ENCODE peak calls at places on chromosomes 5 and 9, in four cellular contexts. E, B, G and L are unnamed samples.
A peak's percentile ranks its signal among the peaks of the same experiment; 100 is the strongest.

GRCh38 chr5:59062986-59063683 is 480.3 kb downstream of the RAB3C start:
- DNase-seq in B (peak; percentile 34), E (no peak), G (peak; percentile 96), L (no peak)

GRCh38 chr9:127323393-127323792 is 58.8 kb downstream of the GARNL3 start:
- DNase-seq in B (no peak), E (no peak), G (no peak), L (no peak)

GRCh38 chr5:1723957-1724821 is 75.4 kb downstream of the MRPL36 start:
- DNase-seq in G (no peak), B (no peak), E (peak; percentile 34), L (no peak)

GRCh38 chr5:179134511-179134910 is 74.3 kb downstream of the ZNF354C start:
- DNase-seq in G (no peak), E (no peak), B (no peak), L (no peak)

GRCh38 chr9:127762111-127762676 is 16.3 kb downstream of the SH2D3C start:
- DNase-seq in B (peak; percentile 46), E (no peak), G (no peak), L (no peak)

GRCh38 chr5:145632701-145633100 is 202.4 kb downstream of the PRELID2 start:
- DNase-seq in B (no peak), E (no peak), G (no peak), L (no peak)

GRCh38 chr5:53095931-53096525 is 13.5 kb downstream of the MOCS2 start:
- DNase-seq in B (peak; percentile 86), G (peak; percentile 77), E (peak; percentile 50), L (peak; percentile 31)

GRCh38 chr5:43773032-43773830 is 170.3 kb downstream of the NNT start:
- DNase-seq in E (no peak), B (no peak), G (peak; percentile 64), L (no peak)

GRCh38 chr9:125472926-125473701 is 211.5 kb downstream of the GAPVD1 start:
- DNase-seq in E (peak; percentile 43), B (no peak), G (peak; percentile 97), L (no peak)

GRCh38 chr5:155616779-155617392 is 603.3 kb downstream of the KIF4B start:
- DNase-seq in E (no peak), B (peak; percentile 5), G (no peak), L (peak; percentile 4)

GRCh38 chr9:109239240-109239639 is 72.2 kb upstream of the FRRS1L start:
- DNase-seq in E (no peak), G (no peak), B (no peak), L (no peak)

GRCh38 chr5:106451998-106452397 is 1218.7 kb downstream of the EFNA5 start:
- DNase-seq in G (no peak), E (no peak), B (no peak), L (no peak)

GRCh38 chr9:5767968-5768932 is 64.7 kb downstream of the ERMP1 start:
- DNase-seq in B (no peak), E (no peak), G (no peak), L (no peak)

GRCh38 chr9:4423207-4423610 is 67.1 kb upstream of the SLC1A1 start:
- DNase-seq in G (no peak), B (no peak), E (no peak), L (no peak)

GRCh38 chr5:166596043-166596442 is 1695.4 kb upstream of the WWC1 start:
- DNase-seq in E (no peak), G (no peak), B (no peak), L (no peak)

GRCh38 chr9:137286980-137287383 is 9.5 kb downstream of the TOR4A start:
- DNase-seq in G (peak; percentile 58), B (no peak), E (no peak), L (no peak)

GRCh38 chr5:177334155-177334551 is 17.3 kb downstream of the LMAN2 start:
- DNase-seq in B (no peak), G (no peak), E (no peak), L (no peak)

GRCh38 chr5:164206196-164206595 is 700.8 kb downstream of the MAT2B start:
- DNase-seq in E (no peak), B (no peak), G (no peak), L (no peak)

GRCh38 chr9:86562691-86563090 is 208.5 kb upstream of the TUT7 start:
- DNase-seq in G (no peak), E (no peak), B (no peak), L (no peak)

GRCh38 chr9:31388660-31389059 is 995.8 kb upstream of the ACO1 start:
- DNase-seq in B (no peak), E (no peak), G (no peak), L (no peak)

GRCh38 chr5:177445052-177446016 is 1.3 kb upstream of the PRR7 start:
- DNase-seq in E (no peak), B (no peak), G (no peak), L (no peak)

GRCh38 chr5:101102506-101102905 is 199.4 kb upstream of the ST8SIA4 start:
- DNase-seq in B (no peak), E (no peak), G (no peak), L (no peak)

DNA sequence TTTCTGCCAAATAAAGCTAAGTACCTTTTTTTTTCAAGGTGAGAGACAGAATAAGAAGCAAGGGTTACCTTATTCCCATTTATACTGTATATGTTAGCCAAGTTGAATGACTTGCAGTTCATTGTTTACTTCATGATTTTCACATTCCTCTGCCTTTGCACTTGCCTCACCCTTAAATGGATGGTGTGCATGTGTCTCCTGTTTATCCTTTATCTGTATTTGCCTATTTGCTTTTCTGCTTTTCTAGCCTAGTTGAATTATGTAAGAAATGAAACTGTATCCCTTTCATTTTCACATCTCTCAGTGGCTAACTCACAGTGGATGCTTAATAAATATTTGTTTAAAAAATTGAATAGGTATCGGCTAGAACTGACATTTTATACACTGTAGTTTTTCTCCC is 200.8 kb upstream of the ST8SIA4 start:
- DNase-seq in B (no peak), E (no peak), G (no peak), L (no peak)
- H3K27ac ChIP-seq in B (no peak overlapping the region), E (no peak overlapping the region), G (no peak overlapping the region), L (no peak overlapping the region)

DNA sequence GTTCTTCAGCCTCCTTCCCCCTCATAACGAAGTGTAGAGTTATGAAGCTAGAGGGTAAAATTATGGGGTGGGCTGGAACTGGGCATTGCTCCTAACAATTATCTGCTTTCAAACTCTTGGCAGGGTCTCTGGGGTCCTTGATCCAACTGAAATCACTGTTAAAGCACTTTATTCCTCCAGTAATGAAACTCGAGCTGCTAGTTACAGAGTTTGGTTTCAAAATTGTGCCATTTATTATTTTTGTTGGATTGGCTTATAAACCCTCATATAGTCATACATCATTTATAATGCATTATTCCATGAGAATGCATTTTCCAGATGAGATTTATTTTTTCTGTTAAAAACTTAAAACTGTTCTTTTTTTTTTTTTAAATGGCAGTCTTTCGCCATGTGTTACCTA is 158.5 kb downstream of the RGS3 start:
- DNase-seq in B (no peak), G (no peak), E (no peak), L (no peak)
- H3K27ac ChIP-seq in B (peak overlapping the region; percentile 88), G (peak overlapping the region; percentile 98), E (peak overlapping the region; percentile 98), L (no peak overlapping the region)

GRCh38 chr5:132787076-132787475 is 10.0 kb upstream of the SEPTIN8 start:
- DNase-seq in E (no peak), B (no peak), G (peak; percentile 32), L (no peak)

GRCh38 chr5:132788990-132789886 is 12.2 kb upstream of the SEPTIN8 start:
- DNase-seq in B (no peak), G (no peak), E (no peak), L (no peak)

GRCh38 chr5:132791026-132791425 is 14.0 kb upstream of the SEPTIN8 start:
- DNase-seq in B (no peak), E (no peak), G (no peak), L (no peak)

GRCh38 chr5:132788508-132788907 is 11.5 kb upstream of the SEPTIN8 start:
- DNase-seq in B (no peak), G (no peak), E (no peak), L (no peak)

GRCh38 chr5:132790201-132790870 is 13.3 kb upstream of the SEPTIN8 start:
- DNase-seq in B (no peak), G (no peak), E (no peak), L (no peak)
- H3K27ac ChIP-seq in B (no peak overlapping the region), G (no peak overlapping the region), E (no peak overlapping the region), L (no peak overlapping the region)

GRCh38 chr5:158268286-158268685 is 409.3 kb upstream of the CLINT1 start:
- DNase-seq in E (no peak), B (no peak), G (no peak), L (no peak)
- H3K27ac ChIP-seq in E (no peak overlapping the region), B (no peak overlapping the region), G (no peak overlapping the region), L (no peak overlapping the region)

DNA sequence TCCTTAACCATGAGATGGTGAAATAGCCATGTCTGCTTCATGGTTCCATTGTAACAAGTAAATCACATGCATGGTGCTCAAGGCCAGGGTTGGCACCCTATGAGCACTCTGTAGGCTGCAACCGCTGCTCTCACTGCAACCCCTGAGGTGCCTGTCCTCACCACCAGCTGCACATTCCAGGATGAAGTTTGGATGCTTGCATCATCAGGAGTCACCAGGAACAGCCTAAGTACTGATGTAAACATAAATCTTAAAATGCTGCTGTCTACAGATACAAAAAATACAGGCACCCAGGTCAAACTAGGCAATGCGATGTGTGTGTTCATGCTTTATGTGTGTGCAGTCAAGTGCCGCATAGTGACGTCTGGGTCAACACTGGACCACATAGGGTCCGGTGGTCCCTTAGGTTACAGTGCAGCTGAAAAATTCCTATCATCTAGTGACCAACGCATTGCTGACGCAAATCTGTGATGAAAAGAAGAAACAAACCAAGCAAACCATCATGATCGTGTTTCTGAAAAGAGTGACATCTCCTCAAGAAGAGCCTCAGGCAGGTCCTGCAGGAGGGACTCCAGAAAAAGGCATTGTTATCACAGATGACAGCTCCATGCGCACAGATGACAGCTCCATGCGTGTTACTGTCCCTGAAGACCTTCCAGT is 234.8 kb downstream of the AUH start:
- DNase-seq in E (no peak), G (peak; percentile 95), B (no peak), L (no peak)
- H3K27ac ChIP-seq in E (no peak overlapping the region), G (peak overlapping the region; percentile 65), B (no peak overlapping the region), L (no peak overlapping the region)

GRCh38 chr5:88819332-88819999 is 63.5 kb downstream of the MEF2C start:
- DNase-seq in G (no peak), B (no peak), E (no peak), L (no peak)

GRCh38 chr5:88813244-88813643 is 69.7 kb downstream of the MEF2C start:
- DNase-seq in B (no peak), G (no peak), E (no peak), L (no peak)

GRCh38 chr5:88815048-88815789 is 67.8 kb downstream of the MEF2C start:
- DNase-seq in E (no peak), B (no peak), G (no peak), L (no peak)

GRCh38 chr5:88818296-88818695 is 64.7 kb downstream of the MEF2C start:
- DNase-seq in E (no peak), B (no peak), G (no peak), L (no peak)

DNA sequence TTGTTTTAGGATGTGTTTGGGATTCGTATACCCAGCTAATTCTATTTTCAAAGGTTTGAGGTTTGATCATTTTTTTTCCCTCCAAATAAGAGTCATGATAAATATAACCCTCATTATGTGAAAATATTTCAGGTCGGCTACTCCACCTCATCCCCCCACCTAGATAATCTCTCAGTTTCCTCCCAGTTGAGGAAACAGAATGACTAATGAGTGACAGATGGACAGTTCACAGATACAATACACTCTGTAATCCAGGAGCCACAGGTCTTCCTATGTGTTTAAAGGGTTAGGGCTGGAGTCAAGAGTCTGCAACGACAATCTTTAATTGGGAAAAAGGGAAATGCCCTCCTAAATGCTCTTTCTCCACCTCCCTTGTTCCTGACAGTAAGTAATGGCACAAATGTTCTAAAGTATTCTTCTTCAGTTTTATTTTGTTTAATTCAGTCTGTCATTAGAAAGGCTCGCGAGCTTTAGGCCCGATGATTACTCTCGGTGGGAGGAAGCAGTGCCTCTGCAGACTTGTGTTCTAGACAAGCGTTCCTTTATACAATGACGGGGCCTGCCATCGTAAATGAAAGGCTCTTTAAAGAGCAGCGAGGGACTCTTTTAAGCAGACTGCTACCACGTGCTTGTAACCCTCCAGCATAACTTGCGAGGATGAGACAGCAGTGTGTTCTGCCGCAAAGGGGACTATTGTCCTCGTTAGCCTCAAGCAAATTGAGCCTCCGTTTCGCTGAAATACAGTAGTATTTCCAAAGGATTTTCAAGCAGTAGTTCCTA is 69.0 kb downstream of the MEF2C start:
- DNase-seq in B (no peak), G (no peak), E (no peak), L (no peak)
- H3K27ac ChIP-seq in B (peak overlapping the region; percentile 26), G (no peak overlapping the region), E (no peak overlapping the region), L (no peak overlapping the region)